ENCODE peak calls at places on chromosome 1, in six cellular contexts. A is HL-60, J is stomach, X is spleen, D is suprapubic skin, W is endothelial cell of umbilical vein. M is an unnamed sample.

GRCh38 chr1:16155537-16156410 is at the start of gene EPHA2:
- DNase-seq in A (no peak), J (peak; percentile 95), X (peak; percentile 86), D (peak; percentile 95), W (peak; percentile 90), M (peak; percentile 93)

GRCh38 chr1:205258313-205259176 is 30.8 kb downstream of the TMCC2 start:
- DNase-seq in A (no peak), J (no peak), X (no peak), D (no peak), W (no peak), M (no peak)

GRCh38 chr1:193538690-193539089 is 352.3 kb upstream of the B3GALT2 start:
- DNase-seq in A (no peak), J (no peak), X (no peak), D (no peak), W (no peak), M (no peak)

GRCh38 chr1:75986478-75986877 is 54.3 kb upstream of the ASB17 start:
- DNase-seq in A (no peak), J (no peak), X (no peak), D (no peak), W (no peak), M (no peak)

GRCh38 chr1:145995148-145995851 is 1.1 kb downstream of the TXNIP start:
- DNase-seq in A (no peak), J (peak; percentile 23), X (no peak), D (no peak), W (peak; percentile 17), M (peak; percentile 34)

GRCh38 chr1:11412166-11412565 is 66.8 kb upstream of the DISP3 start:
- DNase-seq in A (no peak), J (no peak), X (peak; percentile 17), D (no peak), W (no peak), M (no peak)

GRCh38 chr1:240126821-240127220 is 35.1 kb downstream of the FMN2 start:
- DNase-seq in A (no peak), J (no peak), X (no peak), D (no peak), W (no peak), M (no peak)

GRCh38 chr1:29673669-29674624 is 437.6 kb downstream of the PTPRU start:
- DNase-seq in A (no peak), J (peak; percentile 14), X (no peak), D (no peak), W (no peak), M (no peak)

GRCh38 chr1:196361112-196361714 is 247.0 kb downstream of the KCNT2 start:
- DNase-seq in A (no peak), J (no peak), X (no peak), D (no peak), W (no peak), M (no peak)

GRCh38 chr1:180627411-180627810 is 4.4 kb upstream of the XPR1 start:
- DNase-seq in A (no peak), J (no peak), X (no peak), D (no peak), W (no peak), M (no peak)

GRCh38 chr1:169048043-169048442 is 58.4 kb upstream of the ATP1B1 start:
- DNase-seq in A (peak; percentile 29), J (no peak), X (no peak), D (no peak), W (no peak), M (no peak)

GRCh38 chr1:18234790-18235242 is 127.2 kb downstream of the IGSF21 start:
- DNase-seq in A (peak; percentile 30), J (peak; percentile 36), X (no peak), D (no peak), W (no peak), M (no peak)

GRCh38 chr1:225651376-225651871 is 1.5 kb downstream of the ENAH start:
- DNase-seq in A (no peak), J (no peak), X (no peak), D (no peak), W (peak; percentile 57), M (no peak)

GRCh38 chr1:205314986-205315618 is 6.4 kb downstream of the NUAK2 start:
- DNase-seq in A (no peak), J (no peak), X (no peak), D (no peak), W (no peak), M (no peak)

GRCh38 chr1:191993549-191993948 is 164.7 kb upstream of the RGS18 start:
- DNase-seq in A (peak; percentile 6), J (no peak), X (no peak), D (no peak), W (peak; percentile 58), M (no peak)

GRCh38 chr1:27992271-27992670 is 32.5 kb downstream of the XKR8 start:
- DNase-seq in A (peak; percentile 71), J (no peak), X (peak; percentile 87), D (no peak), W (peak; percentile 60), M (no peak)

GRCh38 chr1:78070758-78071157 is 25.0 kb downstream of the GIPC2 start:
- DNase-seq in A (no peak), J (no peak), X (no peak), D (no peak), W (peak; percentile 87), M (no peak)

GRCh38 chr1:53627031-53627430 is 111.9 kb downstream of the GLIS1 start:
- DNase-seq in A (no peak), J (no peak), X (peak; percentile 36), D (peak; percentile 68), W (no peak), M (no peak)

GRCh38 chr1:20458717-20459116 is 27.3 kb downstream of the CAMK2N1 start:
- DNase-seq in A (no peak), J (no peak), X (no peak), D (no peak), W (no peak), M (no peak)

GRCh38 chr1:206503591-206504362 is 3.6 kb upstream of the RASSF5 start:
- DNase-seq in A (peak; percentile 81), J (no peak), X (peak; percentile 31), D (no peak), W (peak; percentile 29), M (peak; percentile 80)

GRCh38 chr1:45864765-45865164 is 61.4 kb downstream of the MAST2 start:
- DNase-seq in A (no peak), J (no peak), X (no peak), D (no peak), W (peak; percentile 13), M (no peak)

GRCh38 chr1:155499953-155500621 is 62.5 kb downstream of the ASH1L start:
- DNase-seq in A (peak; percentile 3), J (no peak), X (no peak), D (no peak), W (peak; percentile 32), M (no peak)

GRCh38 chr1:8343464-8344001 is 25.6 kb downstream of the SLC45A1 start:
- DNase-seq in A (no peak), J (peak; percentile 76), X (peak; percentile 74), D (peak; percentile 92), W (peak; percentile 36), M (peak; percentile 95)

GRCh38 chr1:72000809-72001208 is 281.5 kb downstream of the NEGR1 start:
- DNase-seq in A (no peak), J (no peak), X (no peak), D (no peak), W (peak; percentile 8), M (no peak)

GRCh38 chr1:228226956-228227791 is 19.3 kb downstream of the OBSCN start:
- DNase-seq in A (peak; percentile 27), J (no peak), X (no peak), D (no peak), W (peak; percentile 15), M (no peak)

GRCh38 chr1:91997607-91998195 is 32.1 kb upstream of the EPHX4 start:
- DNase-seq in A (peak; percentile 39), J (no peak), X (no peak), D (no peak), W (peak; percentile 59), M (no peak)

GRCh38 chr1:109636201-109636952 is 16.7 kb downstream of the AMPD2 start:
- DNase-seq in A (no peak), J (no peak), X (no peak), D (peak; percentile 65), W (no peak), M (peak; percentile 65)

GRCh38 chr1:229097356-229097755 is 173.6 kb upstream of the RAB4A start:
- DNase-seq in A (no peak), J (no peak), X (no peak), D (no peak), W (no peak), M (peak; percentile 43)

GRCh38 chr1:99662581-99663208 is 16.8 kb downstream of the PALMD start:
- DNase-seq in A (no peak), J (no peak), X (no peak), D (peak; percentile 87), W (peak; percentile 37), M (peak; percentile 90)
- TF ChIP-seq POLR2AphosphoS5 in A (no peak), J (peak; percentile 39), X (no peak), D (peak; percentile 93), W (no peak), M (peak; percentile 42)

DNA sequence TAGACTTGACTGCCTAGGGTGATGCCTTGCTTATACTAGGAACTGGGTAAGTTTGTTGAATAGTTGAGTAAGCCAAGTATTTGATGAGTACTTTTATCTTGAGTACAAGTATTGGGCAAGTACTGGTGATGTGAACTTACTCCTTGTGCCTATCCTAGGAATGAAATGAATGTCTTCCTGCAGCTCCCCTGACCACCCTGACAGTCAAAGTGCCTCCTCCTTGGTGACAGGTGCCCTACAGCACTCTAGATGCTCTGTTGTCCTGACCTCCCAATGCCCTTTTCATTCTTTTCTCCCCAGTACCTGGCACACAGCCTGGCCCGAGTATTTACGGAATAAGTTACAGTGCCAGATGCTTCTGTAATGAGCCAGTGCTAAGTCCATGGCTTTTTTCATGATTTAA is 25.5 kb downstream of the PCSK9 start:
- DNase-seq in A (no peak), J (peak; percentile 43), X (no peak), D (no peak), W (peak; percentile 14), M (no peak)
- TF ChIP-seq POLR2AphosphoS5 in A (no peak), J (peak; percentile 8), X (no peak), D (no peak), W (no peak), M (no peak)

GRCh38 chr1:162676087-162676486 is 43.8 kb downstream of the DDR2 start:
- DNase-seq in A (no peak), J (no peak), X (no peak), D (no peak), W (peak; percentile 69), M (peak; percentile 81)
- TF ChIP-seq POLR2AphosphoS5 in A (no peak), J (no peak), X (no peak), D (no peak), W (no peak), M (peak; percentile 32)

DNA sequence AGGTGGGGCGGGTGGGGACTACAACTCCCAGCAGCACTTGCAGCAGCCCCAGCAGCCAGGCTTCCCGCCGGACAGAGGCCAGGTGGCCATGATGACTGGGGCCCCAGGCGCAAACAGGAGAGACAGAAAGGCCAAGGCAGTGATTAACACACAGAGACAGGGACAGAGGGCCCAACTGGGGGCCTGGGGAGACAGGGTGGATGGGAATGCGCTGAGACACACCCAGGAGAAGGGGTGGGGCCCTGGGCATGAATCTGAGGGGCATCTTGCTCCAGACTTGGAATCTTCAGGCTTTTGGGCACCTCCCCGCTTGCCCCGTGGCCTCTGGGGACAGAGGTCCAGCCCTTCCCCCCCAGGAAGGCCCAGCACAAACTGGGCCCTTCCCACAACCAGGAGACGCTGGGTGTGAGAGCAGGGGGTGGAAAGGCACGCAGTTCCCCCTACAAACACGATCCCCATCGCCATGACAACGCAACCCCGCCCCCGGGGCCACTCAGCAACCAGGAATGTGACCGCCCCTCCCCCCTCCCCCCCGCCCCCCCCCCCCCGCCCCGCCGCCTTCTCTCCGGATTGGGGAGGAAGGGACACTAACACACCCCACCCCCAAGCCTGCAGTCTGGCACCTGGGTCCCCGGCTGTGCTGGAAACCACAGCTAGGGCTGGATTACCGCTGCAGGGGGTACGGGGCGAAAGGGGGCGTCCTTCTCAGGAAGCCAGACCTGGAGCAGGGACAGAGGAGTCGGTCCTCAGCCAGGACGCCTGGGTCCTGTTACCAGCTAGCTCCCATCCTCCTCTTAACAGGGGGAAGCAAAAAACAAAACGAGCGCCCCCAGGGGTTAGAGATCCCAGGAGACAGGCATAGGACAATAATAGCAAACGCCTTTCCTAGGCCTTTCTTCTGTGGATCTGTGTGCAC is 4.5 kb downstream of the HDGF start:
- DNase-seq in A (peak; percentile 73), J (peak; percentile 88), X (peak; percentile 90), D (peak; percentile 98), W (peak; percentile 77), M (peak; percentile 98)
- TF ChIP-seq POLR2AphosphoS5 in A (no peak), J (peak; percentile 13), X (peak; percentile 67), D (peak; percentile 62), W (peak; percentile 61), M (peak; percentile 70)

M was measured in sigmoid colon.